ENCODE peak calls at places on chromosome 3, in four cellular contexts. W, K, M and R are unnamed samples.

GRCh38 chr3:54874816-54875556 is 52.9 kb downstream of the LRTM1 start:
- DNase-seq in M (no peak), K (no peak), W (no peak), R (no peak)

GRCh38 chr3:178631950-178632349 is 95.7 kb downstream of the KCNMB2 start:
- DNase-seq in M (no peak), K (no peak), W (no peak), R (no peak)

GRCh38 chr3:21795152-21795837 is 44.3 kb upstream of the ZNF385D start:
- DNase-seq in K (no peak), M (no peak), W (no peak), R (no peak)

GRCh38 chr3:57544181-57545125 is at the start of gene DNAH12:
- DNase-seq in M (no peak), K (no peak), W (peak; percentile 95), R (peak; percentile 41)

GRCh38 chr3:197428117-197428761 is 127.5 kb downstream of the BDH1 start:
- DNase-seq in W (peak; percentile 47), M (no peak), K (peak; percentile 32), R (peak; percentile 57)

GRCh38 chr3:184583345-184584000 is 21.9 kb downstream of the EPHB3 start:
- DNase-seq in K (no peak), W (peak; percentile 71), M (no peak), R (no peak)

GRCh38 chr3:19384868-19385267 is 236.6 kb downstream of the KCNH8 start:
- DNase-seq in M (peak; percentile 29), K (no peak), W (no peak), R (no peak)

GRCh38 chr3:138439646-138440045 is 5.2 kb downstream of the ESYT3 start:
- DNase-seq in W (no peak), M (no peak), K (no peak), R (no peak)

GRCh38 chr3:103410231-103410630 is 975.4 kb downstream of the ZPLD1 start:
- DNase-seq in W (peak; percentile 36), K (no peak), M (no peak), R (no peak)

GRCh38 chr3:49460188-49460885 is 9.7 kb upstream of the DAG1 start:
- DNase-seq in M (no peak), K (no peak), W (no peak), R (no peak)

GRCh38 chr3:174884776-174885568 is 25.8 kb downstream of the NAALADL2 start:
- DNase-seq in M (no peak), W (no peak), K (no peak), R (no peak)

GRCh38 chr3:135992072-135992471 is 26.5 kb downstream of the PPP2R3A start:
- DNase-seq in K (peak; percentile 40), M (no peak), W (no peak), R (peak; percentile 75)

GRCh38 chr3:49916686-49917085 is 12.9 kb downstream of the MON1A start:
- DNase-seq in M (no peak), W (no peak), K (no peak), R (no peak)

GRCh38 chr3:170598091-170598502 is 12.2 kb upstream of the SLC7A14 start:
- DNase-seq in M (no peak), K (no peak), W (no peak), R (no peak)

GRCh38 chr3:42655980-42656679 is 2.6 kb downstream of the ZBTB47 start:
- DNase-seq in M (no peak), W (no peak), K (no peak), R (peak; percentile 19)

DNA sequence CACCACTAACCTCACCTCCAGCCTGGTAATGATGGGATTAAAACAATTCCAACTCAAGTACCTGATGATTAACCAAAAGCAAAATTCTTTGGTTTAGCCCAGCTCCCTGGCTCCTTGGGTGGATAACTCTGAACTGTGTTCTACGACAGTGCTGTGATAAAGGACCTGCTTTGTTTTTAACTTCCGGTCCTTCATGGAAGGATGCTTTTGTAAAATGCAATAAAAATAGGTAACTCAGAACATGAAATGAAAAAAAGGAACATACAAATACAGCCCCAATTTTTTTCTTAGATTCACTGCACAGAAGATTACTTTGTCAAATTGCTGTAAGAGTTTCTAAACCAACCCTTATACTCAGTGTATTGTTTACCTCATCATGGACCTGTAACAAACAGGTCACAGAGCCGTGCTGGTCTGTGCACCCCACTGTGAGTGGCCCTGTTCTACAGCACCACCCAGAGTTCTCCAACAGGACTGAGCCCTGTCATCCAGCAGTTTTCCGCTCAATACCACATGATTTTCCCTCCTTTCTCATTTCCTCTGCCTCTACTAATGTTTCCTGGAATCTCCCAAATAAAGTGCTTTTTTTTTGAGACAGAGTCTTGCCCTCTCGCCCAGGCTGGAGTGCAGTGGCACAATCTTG is 4.9 kb upstream of the PCYT1A start:
- DNase-seq in M (no peak), K (no peak), W (no peak), R (no peak)
- TF ChIP-seq CTCF in M (no peak), K (peak; percentile 21), W (no peak), R (peak; percentile 18)

DNA sequence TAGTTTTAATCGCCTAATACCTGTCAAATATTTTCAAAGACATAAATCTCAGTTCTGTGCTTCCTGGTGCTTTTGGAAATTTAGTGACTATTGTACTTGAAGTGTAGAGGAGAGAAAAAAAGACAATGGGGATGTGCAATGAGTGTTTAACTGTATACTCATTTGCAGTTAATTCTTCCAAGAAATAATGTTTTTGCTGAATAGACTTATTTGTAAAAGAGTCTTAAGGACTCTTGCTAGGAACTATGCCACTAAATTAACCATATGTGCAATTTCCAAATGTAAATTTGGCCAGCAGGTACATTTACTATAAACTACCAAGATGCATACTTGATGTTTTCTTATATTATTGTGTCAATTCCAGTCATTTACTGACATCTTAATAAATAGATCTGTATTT is 2.0 kb downstream of the CHMP2B start:
- DNase-seq in M (no peak), W (no peak), K (no peak), R (no peak)
- H3K4me3 ChIP-seq in M (no peak overlapping the region), W (peak overlapping the region; percentile 79), K (no peak overlapping the region), R (peak overlapping the region; percentile 87)

DNA sequence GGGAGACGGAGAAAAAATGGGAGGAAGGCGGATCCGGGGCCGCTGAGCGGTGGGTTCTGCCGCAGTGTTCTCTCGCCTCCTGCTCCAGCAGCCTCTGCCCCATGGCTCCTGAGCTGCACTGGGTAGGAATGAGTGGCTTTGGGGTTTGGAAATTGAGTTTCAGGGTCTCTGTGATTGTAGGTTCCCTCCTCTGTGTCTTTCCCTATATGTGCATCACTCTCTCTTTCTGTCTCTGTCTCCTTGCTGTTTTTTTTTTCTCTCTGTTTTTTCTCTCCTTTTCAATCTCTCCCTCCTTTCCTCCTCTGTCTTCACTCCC is 1.9 kb downstream of the GRM7 start:
- DNase-seq in K (no peak), W (no peak), M (no peak), R (no peak)
- TF ChIP-seq EZH2phosphoT487 in K (no peak), W (peak; percentile 4), M (no peak), R (no peak)

DNA sequence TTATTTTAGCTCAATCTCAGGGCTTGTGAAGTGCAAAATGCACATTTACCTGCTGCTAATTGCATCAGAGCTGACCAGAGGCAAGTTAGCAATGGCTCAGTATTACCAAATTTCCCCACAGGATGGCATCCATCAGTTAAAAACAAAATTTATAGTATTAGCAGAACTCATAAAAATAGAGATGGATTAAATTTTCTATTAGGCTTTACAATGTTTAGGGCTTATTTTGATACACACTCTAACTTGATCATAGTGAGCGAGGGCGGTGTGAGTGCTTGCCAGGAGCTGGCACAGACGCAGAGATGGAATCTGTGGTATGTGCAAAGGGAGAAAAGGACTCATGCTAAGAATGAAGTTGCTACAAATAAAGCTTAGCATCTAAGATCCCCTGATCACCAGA is 241.0 kb downstream of the NSUN3 start:
- DNase-seq in M (no peak), W (peak; percentile 18), K (no peak), R (peak; percentile 38)
- TF ChIP-seq CTCF in M (no peak), W (peak; percentile 16), K (peak; percentile 20), R (peak; percentile 60)

GRCh38 chr3:13280856-13281656 is 139.1 kb downstream of the NUP210 start:
- DNase-seq in M (no peak), W (no peak), K (no peak), R (no peak)
- H3K4me3 ChIP-seq in M (no peak overlapping the region), W (no peak overlapping the region), K (no peak overlapping the region), R (peak overlapping the region; percentile 84)

DNA sequence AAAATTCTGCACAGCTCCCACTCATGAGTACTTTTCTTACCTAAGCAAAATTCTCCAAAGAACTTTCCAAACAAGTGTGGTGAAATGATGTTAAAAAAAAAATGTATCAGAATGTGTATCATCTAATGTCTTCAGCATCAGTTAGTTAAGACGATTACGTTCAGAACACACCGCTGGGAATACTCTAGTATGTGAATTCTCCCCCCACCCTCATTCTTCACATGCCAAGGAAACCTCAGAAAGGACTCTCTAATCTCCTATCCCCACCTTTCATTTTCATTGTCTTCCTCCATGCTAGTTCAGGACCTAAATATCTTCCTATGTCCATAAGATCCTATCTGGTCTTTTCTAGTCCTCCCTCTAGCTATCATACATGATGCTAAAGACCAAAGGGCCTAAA is 457.4 kb downstream of the SHQ1 start:
- DNase-seq in W (peak; percentile 53), K (no peak), M (no peak), R (no peak)
- TF ChIP-seq EZH2phosphoT487 in W (no peak), K (no peak), M (no peak), R (no peak)

GRCh38 chr3:132421832-132422231 is 4.5 kb downstream of the DNAJC13 start:
- DNase-seq in W (no peak), M (no peak), K (no peak), R (peak; percentile 12)
- TF ChIP-seq CTCF in W (no peak), M (no peak), K (no peak), R (no peak)